ENCODE peak calls at places on chromosomes 6 and 20, in five cellular contexts. One of them, this sample, is unnamed.

GRCh38 chr20:39596554-39596953 is 634.4 kb downstream of the DHX35 start:
- DNase-seq in fibroblast of pulmonary artery: no peak
- DNase-seq in activated CD8-positive, alpha-beta memory T cell treated with anti-CD3 and anti-CD28 coated beads, Interleukin-2, amount 10 ng/mL, durations not matched to agents 7 days and 5 days: no peak
- DNase-seq in stomach: no peak
- DNase-seq in NCI-H1436: no peak
- DNase-seq in this sample: no peak

GRCh38 chr6:52588087-52588709 is 11.3 kb upstream of the TRAM2 start:
- DNase-seq in fibroblast of pulmonary artery: no peak
- DNase-seq in activated CD8-positive, alpha-beta memory T cell treated with anti-CD3 and anti-CD28 coated beads, Interleukin-2, amount 10 ng/mL, durations not matched to agents 7 days and 5 days: no peak
- DNase-seq in stomach: no peak
- DNase-seq in NCI-H1436: no peak
- DNase-seq in this sample: no peak

GRCh38 chr6:28506807-28507475 is 8.7 kb downstream of the GPX6 start:
- DNase-seq in fibroblast of pulmonary artery: no peak
- DNase-seq in activated CD8-positive, alpha-beta memory T cell treated with anti-CD3 and anti-CD28 coated beads, Interleukin-2, amount 10 ng/mL, durations not matched to agents 7 days and 5 days: no peak
- DNase-seq in stomach: no peak
- DNase-seq in NCI-H1436: no peak
- DNase-seq in this sample: no peak

GRCh38 chr6:30685157-30685976 is 1.1 kb downstream of the PPP1R18 start:
- DNase-seq in fibroblast of pulmonary artery: peak
- DNase-seq in activated CD8-positive, alpha-beta memory T cell treated with anti-CD3 and anti-CD28 coated beads, Interleukin-2, amount 10 ng/mL, durations not matched to agents 7 days and 5 days: peak
- DNase-seq in stomach: no peak
- DNase-seq in NCI-H1436: no peak
- DNase-seq in this sample: peak

GRCh38 chr6:3278691-3279090 is 19.9 kb downstream of the PSMG4 start:
- DNase-seq in fibroblast of pulmonary artery: no peak
- DNase-seq in activated CD8-positive, alpha-beta memory T cell treated with anti-CD3 and anti-CD28 coated beads, Interleukin-2, amount 10 ng/mL, durations not matched to agents 7 days and 5 days: no peak
- DNase-seq in stomach: no peak
- DNase-seq in NCI-H1436: no peak
- DNase-seq in this sample: no peak

GRCh38 chr6:134034951-134035822 is 17.2 kb downstream of the SLC2A12 start:
- DNase-seq in fibroblast of pulmonary artery: no peak
- DNase-seq in activated CD8-positive, alpha-beta memory T cell treated with anti-CD3 and anti-CD28 coated beads, Interleukin-2, amount 10 ng/mL, durations not matched to agents 7 days and 5 days: no peak
- DNase-seq in stomach: no peak
- DNase-seq in NCI-H1436: no peak
- DNase-seq in this sample: no peak

GRCh38 chr6:40391851-40392595 is 195.1 kb downstream of the LRFN2 start:
- DNase-seq in fibroblast of pulmonary artery: no peak
- DNase-seq in activated CD8-positive, alpha-beta memory T cell treated with anti-CD3 and anti-CD28 coated beads, Interleukin-2, amount 10 ng/mL, durations not matched to agents 7 days and 5 days: no peak
- DNase-seq in stomach: no peak
- DNase-seq in NCI-H1436: no peak
- DNase-seq in this sample: no peak

GRCh38 chr6:65671922-65672321 is 35.1 kb downstream of the EYS start:
- DNase-seq in fibroblast of pulmonary artery: no peak
- DNase-seq in activated CD8-positive, alpha-beta memory T cell treated with anti-CD3 and anti-CD28 coated beads, Interleukin-2, amount 10 ng/mL, durations not matched to agents 7 days and 5 days: no peak
- DNase-seq in stomach: no peak
- DNase-seq in NCI-H1436: peak
- DNase-seq in this sample: no peak

GRCh38 chr6:120514544-120514943 is 819.7 kb downstream of the TBC1D32 start:
- DNase-seq in fibroblast of pulmonary artery: no peak
- DNase-seq in activated CD8-positive, alpha-beta memory T cell treated with anti-CD3 and anti-CD28 coated beads, Interleukin-2, amount 10 ng/mL, durations not matched to agents 7 days and 5 days: no peak
- DNase-seq in stomach: no peak
- DNase-seq in NCI-H1436: no peak
- DNase-seq in this sample: no peak

GRCh38 chr20:37486186-37486999 is 34.7 kb upstream of the NNAT start:
- DNase-seq in fibroblast of pulmonary artery: no peak
- DNase-seq in activated CD8-positive, alpha-beta memory T cell treated with anti-CD3 and anti-CD28 coated beads, Interleukin-2, amount 10 ng/mL, durations not matched to agents 7 days and 5 days: no peak
- DNase-seq in stomach: no peak
- DNase-seq in NCI-H1436: no peak
- DNase-seq in this sample: no peak

GRCh38 chr6:90068835-90069478 is 174.7 kb downstream of the GJA10 start:
- DNase-seq in fibroblast of pulmonary artery: peak
- DNase-seq in activated CD8-positive, alpha-beta memory T cell treated with anti-CD3 and anti-CD28 coated beads, Interleukin-2, amount 10 ng/mL, durations not matched to agents 7 days and 5 days: no peak
- DNase-seq in stomach: no peak
- DNase-seq in NCI-H1436: no peak
- DNase-seq in this sample: no peak

GRCh38 chr6:137709424-137710281 is 157.4 kb upstream of the TNFAIP3 start:
- DNase-seq in fibroblast of pulmonary artery: peak
- DNase-seq in activated CD8-positive, alpha-beta memory T cell treated with anti-CD3 and anti-CD28 coated beads, Interleukin-2, amount 10 ng/mL, durations not matched to agents 7 days and 5 days: no peak
- DNase-seq in stomach: no peak
- DNase-seq in NCI-H1436: no peak
- DNase-seq in this sample: no peak

This sample was measured in activated CD8-positive, alpha-beta T cell treated with anti-CD3 and anti-CD28 coated beads, Interleukin-2, amount 10 ng/mL, durations not matched to agents 7 days and 5 days.